ENCODE peak calls at places on chromosomes 13 and 19, in six cellular contexts. One of them, this sample, is unnamed.

GRCh38 chr13:86986448-86986847 is 684.7 kb upstream of the SLITRK5 start:
- DNase-seq in H9: no peak
- DNase-seq in H1: no peak
- DNase-seq in neuronal stem cell: peak; percentile 52
- DNase-seq in mesenchymal stem cell: peak; percentile 45
- DNase-seq in IMR-90: peak; percentile 25
- DNase-seq in this sample: no peak

GRCh38 chr19:29311391-29311790 is 98.4 kb upstream of the UQCRFS1 start:
- DNase-seq in IMR-90: no peak
- DNase-seq in neuronal stem cell: no peak
- DNase-seq in mesenchymal stem cell: no peak
- DNase-seq in H9: peak; percentile 43
- DNase-seq in H1: no peak
- DNase-seq in this sample: no peak

GRCh38 chr13:108214511-108215383 is 589 bp downstream of the LIG4 start:
- DNase-seq in H1: no peak
- DNase-seq in IMR-90: no peak
- DNase-seq in neuronal stem cell: no peak
- DNase-seq in H9: peak; percentile 50
- DNase-seq in mesenchymal stem cell: peak; percentile 18
- DNase-seq in this sample: peak; percentile 26

GRCh38 chr19:31266731-31267130 is 82.5 kb downstream of the TSHZ3 start:
- DNase-seq in mesenchymal stem cell: no peak
- DNase-seq in H9: no peak
- DNase-seq in IMR-90: no peak
- DNase-seq in H1: no peak
- DNase-seq in neuronal stem cell: no peak
- DNase-seq in this sample: no peak

GRCh38 chr13:111216166-111216960 is 101.3 kb downstream of the ARHGEF7 start:
- DNase-seq in neuronal stem cell: peak; percentile 46
- DNase-seq in H1: peak; percentile 72
- DNase-seq in IMR-90: peak; percentile 27
- DNase-seq in mesenchymal stem cell: peak; percentile 53
- DNase-seq in H9: peak; percentile 58
- DNase-seq in this sample: peak; percentile 39

GRCh38 chr13:46377554-46377953 is 9.5 kb downstream of the RUBCNL start:
- DNase-seq in H9: no peak
- DNase-seq in neuronal stem cell: no peak
- DNase-seq in H1: no peak
- DNase-seq in IMR-90: no peak
- DNase-seq in mesenchymal stem cell: no peak
- DNase-seq in this sample: no peak

GRCh38 chr13:38819053-38819452 is 132.2 kb downstream of the FREM2 start:
- DNase-seq in neuronal stem cell: no peak
- DNase-seq in H1: no peak
- DNase-seq in H9: no peak
- DNase-seq in mesenchymal stem cell: no peak
- DNase-seq in IMR-90: no peak
- DNase-seq in this sample: no peak

GRCh38 chr19:8663920-8664670 is 33.7 kb downstream of the NFILZ start:
- DNase-seq in mesenchymal stem cell: no peak
- DNase-seq in H9: peak; percentile 52
- DNase-seq in neuronal stem cell: no peak
- DNase-seq in IMR-90: no peak
- DNase-seq in H1: no peak
- DNase-seq in this sample: no peak

GRCh38 chr13:110565296-110565695 is 3.8 kb upstream of the RAB20 start:
- DNase-seq in H1: no peak
- DNase-seq in neuronal stem cell: no peak
- DNase-seq in IMR-90: no peak
- DNase-seq in H9: no peak
- DNase-seq in mesenchymal stem cell: no peak
- DNase-seq in this sample: no peak

GRCh38 chr19:42606660-42607351 is 12.1 kb upstream of the CEACAM8 start:
- DNase-seq in neuronal stem cell: peak; percentile 9
- DNase-seq in IMR-90: peak; percentile 27
- DNase-seq in H1: peak; percentile 88
- DNase-seq in mesenchymal stem cell: no peak
- DNase-seq in H9: peak; percentile 76
- DNase-seq in this sample: peak; percentile 79

GRCh38 chr19:51926784-51927741 is at the start of gene ZNF613:
- DNase-seq in mesenchymal stem cell: peak; percentile 91
- DNase-seq in neuronal stem cell: peak; percentile 88
- DNase-seq in IMR-90: peak; percentile 94
- DNase-seq in H1: peak; percentile 90
- DNase-seq in H9: peak; percentile 93
- DNase-seq in this sample: peak; percentile 95

GRCh38 chr13:23984541-23984940 is 87.2 kb upstream of the C1QTNF9B start:
- DNase-seq in mesenchymal stem cell: no peak
- DNase-seq in H1: no peak
- DNase-seq in neuronal stem cell: no peak
- DNase-seq in IMR-90: no peak
- DNase-seq in H9: no peak
- DNase-seq in this sample: peak; percentile 39

GRCh38 chr13:23986619-23987018 is 89.3 kb upstream of the C1QTNF9B start:
- DNase-seq in mesenchymal stem cell: peak; percentile 83
- DNase-seq in H9: no peak
- DNase-seq in IMR-90: peak; percentile 98
- DNase-seq in H1: no peak
- DNase-seq in neuronal stem cell: no peak
- DNase-seq in this sample: peak; percentile 94

GRCh38 chr13:23983671-23984070 is 86.4 kb upstream of the C1QTNF9B start:
- DNase-seq in mesenchymal stem cell: no peak
- DNase-seq in H9: no peak
- DNase-seq in H1: no peak
- DNase-seq in neuronal stem cell: no peak
- DNase-seq in IMR-90: no peak
- DNase-seq in this sample: peak; percentile 89

GRCh38 chr13:23985846-23986245 is 88.5 kb upstream of the C1QTNF9B start:
- DNase-seq in H1: no peak
- DNase-seq in mesenchymal stem cell: no peak
- DNase-seq in H9: no peak
- DNase-seq in IMR-90: no peak
- DNase-seq in neuronal stem cell: no peak
- DNase-seq in this sample: peak; percentile 41

GRCh38 chr13:23985060-23985459 is 87.8 kb upstream of the C1QTNF9B start:
- DNase-seq in mesenchymal stem cell: no peak
- DNase-seq in H9: no peak
- DNase-seq in neuronal stem cell: no peak
- DNase-seq in IMR-90: no peak
- DNase-seq in H1: no peak
- DNase-seq in this sample: no peak
- H3K27ac ChIP-seq in mesenchymal stem cell: no peak overlapping the region
- H3K27ac ChIP-seq in H9: no peak overlapping the region
- H3K27ac ChIP-seq in neuronal stem cell: no peak overlapping the region
- H3K27ac ChIP-seq in IMR-90: no peak overlapping the region
- H3K27ac ChIP-seq in H1: no peak overlapping the region
- H3K27ac ChIP-seq in this sample: no peak overlapping the region

DNA sequence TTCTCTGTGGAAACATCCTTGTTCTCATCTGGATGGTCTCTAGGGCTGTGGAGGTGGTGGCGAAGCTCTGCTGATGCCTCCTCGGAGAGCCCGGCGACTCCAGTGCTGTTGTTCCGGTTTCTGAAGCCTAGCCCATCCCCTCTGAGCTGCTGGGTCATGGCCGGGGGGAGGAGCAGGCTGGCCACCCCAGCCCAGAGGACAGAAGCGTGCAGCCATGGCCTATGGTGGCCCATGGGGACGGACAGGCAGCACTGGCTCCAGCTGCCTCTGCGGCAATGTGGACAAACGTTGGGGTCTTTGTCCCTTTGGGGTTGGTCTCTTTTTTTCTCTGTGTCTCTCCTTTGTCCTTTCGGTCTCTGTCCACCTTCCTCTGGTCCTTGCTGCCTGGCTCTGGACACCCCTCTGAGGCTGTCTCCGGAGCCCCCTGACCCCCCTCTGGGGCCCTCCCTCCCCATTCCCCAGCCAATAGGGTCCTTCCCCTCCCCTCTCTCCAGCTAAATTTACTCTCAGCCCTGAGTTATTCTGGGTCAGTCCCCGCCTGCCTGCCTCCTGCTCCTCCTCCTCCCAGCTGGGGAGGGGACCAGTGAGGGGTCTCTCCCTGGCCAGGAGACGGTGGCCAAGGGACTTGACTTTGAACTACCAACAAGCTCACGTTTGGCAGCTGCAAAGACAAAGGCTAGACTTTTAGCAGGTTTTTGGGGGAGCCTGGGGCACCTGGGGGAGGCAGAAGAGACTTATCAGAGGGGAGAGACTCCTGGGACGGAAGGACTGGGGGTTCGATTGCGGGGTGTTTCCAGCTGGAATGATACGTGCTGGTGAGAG is at the start of gene HRC:
- DNase-seq in H9: peak; percentile 52
- DNase-seq in H1: peak; percentile 51
- DNase-seq in IMR-90: no peak
- DNase-seq in neuronal stem cell: no peak
- DNase-seq in mesenchymal stem cell: no peak
- DNase-seq in this sample: no peak
- H4K91ac ChIP-seq in H9: no peak within 1 kb of the TSS
- H4K91ac ChIP-seq in H1: peak within 1 kb of the TSS; percentile 94
- H4K91ac ChIP-seq in IMR-90: no peak within 1 kb of the TSS
- H4K91ac ChIP-seq in neuronal stem cell: no peak within 1 kb of the TSS
- H4K91ac ChIP-seq in mesenchymal stem cell: no peak within 1 kb of the TSS
- H4K91ac ChIP-seq in this sample: peak within 1 kb of the TSS; percentile 20

GRCh38 chr19:11964496-11964857 is 363 bp upstream of the ZNF763 start:
- DNase-seq in mesenchymal stem cell: no peak
- DNase-seq in neuronal stem cell: no peak
- DNase-seq in H9: no peak
- DNase-seq in H1: no peak
- DNase-seq in IMR-90: no peak
- DNase-seq in this sample: no peak
- H3K9ac ChIP-seq in mesenchymal stem cell: peak overlapping the region; percentile 95
- H3K9ac ChIP-seq in neuronal stem cell: no peak overlapping the region
- H3K9ac ChIP-seq in H9: no peak overlapping the region
- H3K9ac ChIP-seq in H1: no peak overlapping the region
- H3K9ac ChIP-seq in IMR-90: no peak overlapping the region
- H3K9ac ChIP-seq in this sample: no peak overlapping the region

GRCh38 chr19:13057147-13057572 is 45.5 kb downstream of the LYL1 start:
- DNase-seq in neuronal stem cell: no peak
- DNase-seq in H9: no peak
- DNase-seq in IMR-90: no peak
- DNase-seq in H1: no peak
- DNase-seq in mesenchymal stem cell: peak; percentile 38
- DNase-seq in this sample: no peak

GRCh38 chr19:13054605-13055212 is 47.9 kb downstream of the LYL1 start:
- DNase-seq in mesenchymal stem cell: no peak
- DNase-seq in neuronal stem cell: no peak
- DNase-seq in H1: no peak
- DNase-seq in IMR-90: no peak
- DNase-seq in H9: no peak
- DNase-seq in this sample: no peak

GRCh38 chr19:13057744-13058143 is 44.9 kb downstream of the LYL1 start:
- DNase-seq in H1: no peak
- DNase-seq in IMR-90: peak; percentile 47
- DNase-seq in neuronal stem cell: no peak
- DNase-seq in H9: no peak
- DNase-seq in mesenchymal stem cell: peak; percentile 38
- DNase-seq in this sample: no peak

GRCh38 chr19:13055213-13056051 is 47.2 kb downstream of the LYL1 start:
- DNase-seq in mesenchymal stem cell: peak; percentile 77
- DNase-seq in H9: peak; percentile 67
- DNase-seq in H1: peak; percentile 80
- DNase-seq in neuronal stem cell: no peak
- DNase-seq in IMR-90: peak; percentile 89
- DNase-seq in this sample: no peak

GRCh38 chr19:13056052-13056660 is 46.5 kb downstream of the LYL1 start:
- DNase-seq in neuronal stem cell: no peak
- DNase-seq in IMR-90: peak; percentile 71
- DNase-seq in mesenchymal stem cell: peak; percentile 29
- DNase-seq in H1: peak; percentile 70
- DNase-seq in H9: peak; percentile 73
- DNase-seq in this sample: no peak
- H3K27ac ChIP-seq in neuronal stem cell: no peak overlapping the region
- H3K27ac ChIP-seq in IMR-90: peak overlapping the region; percentile 100
- H3K27ac ChIP-seq in mesenchymal stem cell: peak overlapping the region; percentile 86
- H3K27ac ChIP-seq in H1: no peak overlapping the region
- H3K27ac ChIP-seq in H9: no peak overlapping the region
- H3K27ac ChIP-seq in this sample: no peak overlapping the region

DNA sequence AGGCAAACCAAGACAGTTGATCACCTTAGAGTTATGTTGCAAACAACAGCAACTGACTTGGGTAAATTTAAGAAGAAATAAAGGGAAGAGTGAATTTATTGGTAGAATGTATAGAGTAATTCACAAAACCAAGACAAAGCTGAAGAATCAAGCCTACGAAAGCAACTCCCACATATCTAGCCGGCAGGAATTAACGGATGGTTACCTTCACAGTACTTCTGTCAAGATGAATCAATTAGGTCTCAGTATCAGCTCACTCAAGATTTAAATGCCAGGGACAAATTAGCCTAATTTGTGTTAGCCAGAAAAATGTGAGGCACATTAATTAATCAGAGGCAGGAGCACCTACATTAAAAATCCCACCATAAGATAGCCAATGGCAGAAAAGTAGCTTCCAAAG is 10.7 kb downstream of the KPNA3 start:
- DNase-seq in IMR-90: no peak
- DNase-seq in H1: no peak
- DNase-seq in H9: no peak
- DNase-seq in mesenchymal stem cell: no peak
- DNase-seq in neuronal stem cell: no peak
- DNase-seq in this sample: no peak
- H4K91ac ChIP-seq in IMR-90: no peak overlapping the region
- H4K91ac ChIP-seq in H1: no peak overlapping the region
- H4K91ac ChIP-seq in H9: no peak overlapping the region
- H4K91ac ChIP-seq in mesenchymal stem cell: no peak overlapping the region
- H4K91ac ChIP-seq in neuronal stem cell: no peak overlapping the region
- H4K91ac ChIP-seq in this sample: no peak overlapping the region

GRCh38 chr19:17127671-17128070 is 52.1 kb downstream of the MYO9B start:
- DNase-seq in H9: no peak
- DNase-seq in neuronal stem cell: no peak
- DNase-seq in H1: no peak
- DNase-seq in mesenchymal stem cell: no peak
- DNase-seq in IMR-90: no peak
- DNase-seq in this sample: no peak
- H3K9ac ChIP-seq in H9: no peak overlapping the region
- H3K9ac ChIP-seq in neuronal stem cell: no peak overlapping the region
- H3K9ac ChIP-seq in H1: no peak overlapping the region
- H3K9ac ChIP-seq in mesenchymal stem cell: no peak overlapping the region
- H3K9ac ChIP-seq in IMR-90: no peak overlapping the region
- H3K9ac ChIP-seq in this sample: no peak overlapping the region